ENCODE peak calls at places on chromosomes 16 and 17, in five cellular contexts. One of them, this sample, is unnamed.

GRCh38 chr17:7710341-7710740 is 5.3 kb downstream of the EFNB3 start:
- DNase-seq in cardiac fibroblast: no peak
- DNase-seq in foreskin fibroblast: no peak
- DNase-seq in GM06990: no peak
- DNase-seq in upper lobe of left lung: no peak
- DNase-seq in this sample: no peak

GRCh38 chr16:89200850-89201466 is 621 bp upstream of the SLC22A31 start:
- DNase-seq in foreskin fibroblast: no peak
- DNase-seq in upper lobe of left lung: no peak
- DNase-seq in cardiac fibroblast: no peak
- DNase-seq in GM06990: no peak
- DNase-seq in this sample: no peak

GRCh38 chr17:58120195-58120822 is 27.9 kb upstream of the OR4D1 start:
- DNase-seq in upper lobe of left lung: no peak
- DNase-seq in foreskin fibroblast: peak
- DNase-seq in GM06990: no peak
- DNase-seq in cardiac fibroblast: peak
- DNase-seq in this sample: peak

GRCh38 chr17:60615108-60615507 is 15.1 kb downstream of the PPM1D start:
- DNase-seq in foreskin fibroblast: no peak
- DNase-seq in GM06990: no peak
- DNase-seq in upper lobe of left lung: no peak
- DNase-seq in cardiac fibroblast: no peak
- DNase-seq in this sample: no peak

GRCh38 chr17:27242951-27243350 is 51.0 kb upstream of the WSB1 start:
- DNase-seq in upper lobe of left lung: no peak
- DNase-seq in cardiac fibroblast: no peak
- DNase-seq in GM06990: no peak
- DNase-seq in foreskin fibroblast: no peak
- DNase-seq in this sample: no peak

GRCh38 chr17:81537343-81537855 is 9.2 kb downstream of the FSCN2 start:
- DNase-seq in upper lobe of left lung: peak
- DNase-seq in GM06990: peak
- DNase-seq in foreskin fibroblast: peak
- DNase-seq in cardiac fibroblast: no peak
- DNase-seq in this sample: no peak

GRCh38 chr17:39730095-39730921 is at the start of gene MIEN1:
- DNase-seq in upper lobe of left lung: peak
- DNase-seq in GM06990: peak
- DNase-seq in cardiac fibroblast: peak
- DNase-seq in foreskin fibroblast: peak
- DNase-seq in this sample: no peak

GRCh38 chr16:31181102-31181830 is 1.3 kb downstream of the FUS start:
- DNase-seq in GM06990: peak
- DNase-seq in upper lobe of left lung: no peak
- DNase-seq in foreskin fibroblast: peak
- DNase-seq in cardiac fibroblast: peak
- DNase-seq in this sample: no peak

GRCh38 chr17:8872705-8873426 is 5.4 kb upstream of the PIK3R6 start:
- DNase-seq in GM06990: no peak
- DNase-seq in upper lobe of left lung: no peak
- DNase-seq in foreskin fibroblast: no peak
- DNase-seq in cardiac fibroblast: no peak
- DNase-seq in this sample: no peak

GRCh38 chr17:193841-194806 is 12.7 kb upstream of the DOC2B start:
- DNase-seq in foreskin fibroblast: no peak
- DNase-seq in cardiac fibroblast: no peak
- DNase-seq in GM06990: no peak
- DNase-seq in upper lobe of left lung: no peak
- DNase-seq in this sample: no peak

GRCh38 chr16:11325404-11326083 is 19.7 kb upstream of the RMI2 start:
- DNase-seq in foreskin fibroblast: no peak
- DNase-seq in GM06990: peak
- DNase-seq in upper lobe of left lung: no peak
- DNase-seq in cardiac fibroblast: no peak
- DNase-seq in this sample: no peak

GRCh38 chr16:22813946-22814325 is at the start of gene HS3ST2:
- DNase-seq in cardiac fibroblast: peak
- DNase-seq in GM06990: peak
- DNase-seq in foreskin fibroblast: peak
- DNase-seq in upper lobe of left lung: peak
- DNase-seq in this sample: no peak

GRCh38 chr17:951388-952132 is 28.0 kb downstream of the NXN start:
- DNase-seq in cardiac fibroblast: peak
- DNase-seq in GM06990: no peak
- DNase-seq in upper lobe of left lung: peak
- DNase-seq in foreskin fibroblast: peak
- DNase-seq in this sample: peak

GRCh38 chr17:43958953-43959352 is 5.2 kb upstream of the PYY start:
- DNase-seq in GM06990: no peak
- DNase-seq in foreskin fibroblast: peak
- DNase-seq in upper lobe of left lung: no peak
- DNase-seq in cardiac fibroblast: peak
- DNase-seq in this sample: no peak

GRCh38 chr16:75029854-75030253 is 31.0 kb downstream of the ZNRF1 start:
- DNase-seq in upper lobe of left lung: no peak
- DNase-seq in cardiac fibroblast: peak
- DNase-seq in foreskin fibroblast: peak
- DNase-seq in GM06990: no peak
- DNase-seq in this sample: no peak

GRCh38 chr16:30409125-30410060 is 2.0 kb downstream of the ZNF771 start:
- DNase-seq in cardiac fibroblast: peak
- DNase-seq in upper lobe of left lung: no peak
- DNase-seq in GM06990: peak
- DNase-seq in foreskin fibroblast: peak
- DNase-seq in this sample: no peak

GRCh38 chr16:79800016-79800608 is 199.6 kb upstream of the MAF start:
- DNase-seq in GM06990: no peak
- DNase-seq in foreskin fibroblast: no peak
- DNase-seq in upper lobe of left lung: no peak
- DNase-seq in cardiac fibroblast: no peak
- DNase-seq in this sample: no peak

GRCh38 chr16:15559176-15559575 is 83.8 kb downstream of the MARF1 start:
- DNase-seq in cardiac fibroblast: no peak
- DNase-seq in foreskin fibroblast: no peak
- DNase-seq in GM06990: no peak
- DNase-seq in upper lobe of left lung: no peak
- DNase-seq in this sample: no peak

GRCh38 chr16:80500116-80500859 is 40.5 kb upstream of the DYNLRB2 start:
- DNase-seq in cardiac fibroblast: no peak
- DNase-seq in GM06990: no peak
- DNase-seq in upper lobe of left lung: no peak
- DNase-seq in foreskin fibroblast: no peak
- DNase-seq in this sample: no peak

GRCh38 chr17:31457391-31458234 is 66.1 kb downstream of the RAB11FIP4 start:
- DNase-seq in foreskin fibroblast: no peak
- DNase-seq in upper lobe of left lung: no peak
- DNase-seq in GM06990: no peak
- DNase-seq in cardiac fibroblast: no peak
- DNase-seq in this sample: no peak

GRCh38 chr17:82752371-82753200 is 721 bp downstream of the TBCD start:
- DNase-seq in cardiac fibroblast: peak
- DNase-seq in foreskin fibroblast: peak
- DNase-seq in upper lobe of left lung: peak
- DNase-seq in GM06990: no peak
- DNase-seq in this sample: no peak

GRCh38 chr16:67672739-67673662 is 6.4 kb downstream of the C16orf86 start:
- DNase-seq in GM06990: no peak
- DNase-seq in upper lobe of left lung: no peak
- DNase-seq in cardiac fibroblast: peak
- DNase-seq in foreskin fibroblast: peak
- DNase-seq in this sample: no peak

GRCh38 chr16:27642753-27643152 is 92.8 kb downstream of the KATNIP start:
- DNase-seq in GM06990: no peak
- DNase-seq in upper lobe of left lung: no peak
- DNase-seq in cardiac fibroblast: peak
- DNase-seq in foreskin fibroblast: peak
- DNase-seq in this sample: no peak

DNA sequence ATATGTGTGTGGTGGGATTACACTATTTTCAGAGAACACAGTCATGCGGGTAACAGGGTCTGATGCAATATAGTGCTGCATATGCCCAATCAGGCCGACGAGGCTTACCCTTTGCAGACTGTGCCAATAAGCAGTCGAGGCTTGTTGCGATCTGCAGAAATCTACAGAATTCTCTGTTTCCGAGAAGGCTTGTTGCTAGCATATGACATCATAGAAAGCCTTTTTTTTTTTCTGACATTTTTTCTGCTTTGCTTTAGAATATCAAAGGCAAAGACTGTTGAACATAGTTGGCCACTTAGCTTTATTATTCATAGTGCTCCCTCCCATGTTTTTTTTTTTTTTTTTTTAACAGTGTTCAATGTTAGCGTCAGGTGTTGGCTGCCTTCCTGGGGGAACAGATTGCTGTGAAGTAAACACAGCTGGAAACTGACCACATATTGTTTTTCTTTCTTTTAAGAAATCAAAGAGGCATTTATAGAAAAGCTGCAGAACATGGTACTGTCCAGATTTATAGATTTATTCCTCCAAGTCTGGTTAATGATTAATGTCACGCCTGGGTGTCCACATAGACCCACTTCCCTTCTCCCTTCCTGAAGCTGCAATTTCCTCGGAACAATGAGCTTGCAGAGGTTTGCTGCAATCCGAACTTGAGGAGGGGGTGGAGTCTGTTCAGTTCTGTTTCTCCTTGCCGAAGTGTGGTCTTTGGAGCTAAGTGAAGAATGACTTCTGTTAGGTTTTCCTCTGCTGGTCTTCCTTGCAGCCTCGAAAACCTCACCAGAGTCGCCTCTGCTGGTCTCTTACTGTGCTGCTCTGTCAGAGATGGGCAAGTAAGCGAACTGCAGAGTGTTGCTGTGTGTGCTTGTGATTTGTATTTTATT is 87.3 kb downstream of the MAP2K6 start:
- DNase-seq in foreskin fibroblast: peak
- DNase-seq in upper lobe of left lung: no peak
- DNase-seq in GM06990: no peak
- DNase-seq in cardiac fibroblast: peak
- DNase-seq in this sample: peak
- H3K4me3 ChIP-seq in foreskin fibroblast: peak
- H3K4me3 ChIP-seq in upper lobe of left lung: peak
- H3K4me3 ChIP-seq in GM06990: no peak
- H3K4me3 ChIP-seq in cardiac fibroblast: peak
- H3K4me3 ChIP-seq in this sample: peak

GRCh38 chr16:1532771-1533170 is 695 bp upstream of the TMEM204 start:
- DNase-seq in foreskin fibroblast: no peak
- DNase-seq in upper lobe of left lung: peak
- DNase-seq in cardiac fibroblast: no peak
- DNase-seq in GM06990: no peak
- DNase-seq in this sample: no peak

GRCh38 chr16:1530349-1530882 is 3.0 kb upstream of the TMEM204 start:
- DNase-seq in GM06990: no peak
- DNase-seq in upper lobe of left lung: no peak
- DNase-seq in foreskin fibroblast: no peak
- DNase-seq in cardiac fibroblast: no peak
- DNase-seq in this sample: no peak

GRCh38 chr16:1531638-1531910 is 1.9 kb upstream of the TMEM204 start:
- DNase-seq in upper lobe of left lung: peak
- DNase-seq in GM06990: no peak
- DNase-seq in foreskin fibroblast: no peak
- DNase-seq in cardiac fibroblast: no peak
- DNase-seq in this sample: no peak

GRCh38 chr16:1532081-1532760 is 1.2 kb upstream of the TMEM204 start:
- DNase-seq in foreskin fibroblast: peak
- DNase-seq in GM06990: no peak
- DNase-seq in upper lobe of left lung: peak
- DNase-seq in cardiac fibroblast: peak
- DNase-seq in this sample: no peak

GRCh38 chr16:1530883-1531637 is 2.4 kb upstream of the TMEM204 start:
- DNase-seq in cardiac fibroblast: peak
- DNase-seq in upper lobe of left lung: peak
- DNase-seq in foreskin fibroblast: peak
- DNase-seq in GM06990: no peak
- DNase-seq in this sample: no peak
- H3K4me3 ChIP-seq in cardiac fibroblast: no peak
- H3K4me3 ChIP-seq in upper lobe of left lung: peak
- H3K4me3 ChIP-seq in foreskin fibroblast: no peak
- H3K4me3 ChIP-seq in GM06990: no peak
- H3K4me3 ChIP-seq in this sample: no peak

DNA sequence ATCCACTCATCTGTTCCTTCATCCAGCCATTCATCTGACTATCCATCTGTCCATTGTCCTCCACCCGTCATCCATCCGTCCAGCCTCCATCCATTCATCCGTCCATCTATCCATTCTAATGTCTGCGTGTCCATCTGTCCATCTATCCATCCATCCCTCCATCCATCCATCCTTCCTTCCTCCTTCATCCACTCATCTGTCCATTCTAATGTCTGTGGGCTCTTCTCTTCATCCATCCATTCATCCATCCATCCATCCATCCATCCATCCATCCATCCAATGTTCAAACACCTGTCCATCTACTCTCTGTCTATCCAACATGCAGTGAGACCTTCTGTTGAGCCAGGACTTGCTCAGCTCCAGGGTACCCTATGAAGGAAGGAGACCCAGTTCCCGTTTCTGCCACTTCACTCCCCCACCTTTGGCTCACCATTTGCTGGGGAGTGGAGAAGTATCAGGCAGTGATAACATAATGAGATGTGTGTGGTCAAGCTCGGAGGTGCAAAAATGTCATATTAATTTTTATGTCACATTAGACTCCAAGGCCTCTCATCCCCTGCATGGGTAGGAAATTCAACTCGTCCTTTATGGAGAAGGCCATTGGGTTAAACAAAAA is 36.5 kb upstream of the ADGRG1 start:
- DNase-seq in cardiac fibroblast: no peak
- DNase-seq in upper lobe of left lung: no peak
- DNase-seq in foreskin fibroblast: no peak
- DNase-seq in GM06990: no peak
- DNase-seq in this sample: no peak
- H3K4me3 ChIP-seq in cardiac fibroblast: no peak
- H3K4me3 ChIP-seq in upper lobe of left lung: no peak
- H3K4me3 ChIP-seq in foreskin fibroblast: no peak
- H3K4me3 ChIP-seq in GM06990: no peak
- H3K4me3 ChIP-seq in this sample: no peak

DNA sequence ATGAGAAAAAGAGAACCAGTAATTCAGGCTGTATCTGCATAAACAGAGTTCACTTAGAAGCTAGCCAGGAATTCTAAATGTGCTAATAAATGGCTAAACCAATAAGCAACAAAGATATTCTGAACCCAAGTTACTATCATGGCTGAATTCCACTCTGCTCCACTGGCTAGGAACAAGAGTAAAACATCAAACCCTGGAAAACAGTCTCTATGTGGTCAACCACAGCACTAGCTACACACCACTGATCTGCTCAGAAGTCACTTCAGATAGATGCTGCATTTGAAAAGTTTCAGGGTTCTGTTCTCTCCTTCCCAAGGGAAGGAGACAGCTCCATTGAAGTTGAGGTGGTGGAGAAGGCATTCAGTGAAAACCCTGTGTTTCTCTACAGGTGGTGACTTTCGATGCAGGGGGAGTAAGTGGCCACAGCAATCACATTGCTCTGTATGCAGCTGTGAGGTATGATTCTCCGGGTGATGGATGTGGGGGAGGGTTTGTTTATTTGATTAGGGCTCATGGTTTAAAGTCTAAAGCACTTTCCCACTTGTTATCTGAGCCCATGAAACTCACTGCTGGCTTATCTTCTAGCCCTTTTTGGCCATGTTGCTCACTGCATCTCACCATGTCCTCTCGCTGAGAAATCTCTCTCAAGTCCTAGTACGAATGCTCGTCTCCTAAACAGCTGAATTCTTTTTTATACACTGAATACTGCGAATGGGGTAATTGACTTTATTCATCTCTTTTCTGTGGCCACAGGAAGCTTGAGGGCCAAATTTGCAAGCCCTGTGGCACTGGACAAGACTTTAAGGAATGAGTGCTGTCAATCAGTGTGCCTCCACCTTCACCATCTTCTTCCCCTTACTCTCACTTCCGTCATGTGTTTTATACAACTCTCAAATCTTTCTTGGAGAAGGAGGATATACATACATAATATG is 39.8 kb downstream of the CENPV start:
- DNase-seq in cardiac fibroblast: no peak
- DNase-seq in upper lobe of left lung: no peak
- DNase-seq in GM06990: no peak
- DNase-seq in foreskin fibroblast: peak
- DNase-seq in this sample: peak
- H3K4me3 ChIP-seq in cardiac fibroblast: no peak
- H3K4me3 ChIP-seq in upper lobe of left lung: no peak
- H3K4me3 ChIP-seq in GM06990: no peak
- H3K4me3 ChIP-seq in foreskin fibroblast: no peak
- H3K4me3 ChIP-seq in this sample: no peak

This sample was measured in kidney epithelial cell.